ENCODE peak calls at places on chromosome 21, in seven cellular contexts. I, U, G, M, Y, E and C are unnamed samples.

GRCh38 chr21:26112979-26113378 is 57.6 kb downstream of the APP start:
- DNase-seq in I (no peak), U (no peak), G (no peak), M (no peak), Y (no peak), E (no peak), C (no peak)

GRCh38 chr21:40602105-40602504 is 244.9 kb downstream of the DSCAM start:
- DNase-seq in I (no peak), U (no peak), G (no peak), M (peak; percentile 14), Y (no peak), E (no peak), C (no peak)

GRCh38 chr21:29248124-29248523 is 50.6 kb upstream of the BACH1 start:
- DNase-seq in I (no peak), U (peak; percentile 35), G (no peak), M (no peak), Y (no peak), E (no peak), C (no peak)

GRCh38 chr21:41009398-41010177 is 158.4 kb upstream of the BACE2 start:
- DNase-seq in I (no peak), U (no peak), G (no peak), M (no peak), Y (no peak), E (no peak), C (no peak)

GRCh38 chr21:39924577-39925308 is 57.5 kb downstream of the PCP4 start:
- DNase-seq in I (no peak), U (no peak), G (peak; percentile 66), M (no peak), Y (no peak), E (no peak), C (peak; percentile 62)

GRCh38 chr21:17554619-17555472 is 42.0 kb downstream of the CXADR start:
- DNase-seq in I (no peak), U (peak; percentile 10), G (peak; percentile 74), M (peak; percentile 19), Y (no peak), E (peak; percentile 14), C (no peak)

GRCh38 chr21:35801388-35801787 is 258.9 kb downstream of the SETD4 start:
- DNase-seq in I (no peak), U (no peak), G (no peak), M (no peak), Y (no peak), E (no peak), C (no peak)

GRCh38 chr21:15014220-15014619 is 50.6 kb downstream of the NRIP1 start:
- DNase-seq in I (no peak), U (peak; percentile 41), G (no peak), M (no peak), Y (no peak), E (no peak), C (no peak)

GRCh38 chr21:30349572-30349971 is 1.2 kb upstream of the KRTAP23-1 start:
- DNase-seq in I (no peak), U (no peak), G (peak; percentile 21), M (no peak), Y (no peak), E (no peak), C (no peak)

GRCh38 chr21:29164330-29164942 is 34.0 kb downstream of the MAP3K7CL start:
- DNase-seq in I (peak; percentile 86), U (peak; percentile 91), G (peak; percentile 74), M (peak; percentile 82), Y (no peak), E (no peak), C (no peak)

GRCh38 chr21:41519806-41520559 is 12.0 kb upstream of the TMPRSS2 start:
- DNase-seq in I (no peak), U (no peak), G (no peak), M (no peak), Y (no peak), E (no peak), C (no peak)

GRCh38 chr21:9837946-9838801 is 683.2 kb upstream of the TPTE start:
- DNase-seq in I (no peak), U (no peak), G (no peak), M (no peak), Y (no peak), E (no peak), C (no peak)

GRCh38 chr21:22416555-22416954 is 1418.3 kb downstream of the NCAM2 start:
- DNase-seq in I (no peak), U (no peak), G (no peak), M (no peak), Y (no peak), E (no peak), C (no peak)

GRCh38 chr21:46605759-46606426 is 1.0 kb upstream of the S100B start:
- DNase-seq in I (no peak), U (no peak), G (no peak), M (no peak), Y (no peak), E (no peak), C (no peak)

DNA sequence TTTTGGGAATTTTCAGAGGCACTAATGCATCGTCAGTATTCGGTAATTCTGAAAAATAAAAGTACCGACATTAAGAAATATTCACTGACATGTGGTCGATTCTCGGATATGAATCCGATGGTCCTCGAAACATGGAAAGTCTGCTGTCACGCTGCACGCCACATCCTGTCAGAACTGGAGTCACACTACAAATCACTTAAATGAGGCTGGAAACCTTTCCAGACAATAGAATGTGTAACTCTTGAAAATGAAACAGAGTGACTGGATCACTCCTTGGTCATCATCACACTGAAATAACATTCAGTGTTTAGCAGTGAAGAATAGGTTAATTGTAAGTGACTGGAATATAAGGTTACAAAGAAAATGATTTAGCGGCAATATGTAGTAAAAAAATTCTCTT is 620.1 kb upstream of the ADAMTS5 start:
- DNase-seq in I (no peak), U (no peak), G (no peak), M (no peak), Y (no peak), E (no peak), C (no peak)
- H3K4me2 ChIP-seq in I (no peak overlapping the region), U (peak overlapping the region; percentile 59), G (no peak overlapping the region), M (no peak overlapping the region), Y (no peak overlapping the region), E (no peak overlapping the region), C (no peak overlapping the region)

GRCh38 chr21:37944492-37944891 is 28.2 kb upstream of the KCNJ6 start:
- DNase-seq in I (no peak), U (no peak), G (peak; percentile 9), M (no peak), Y (no peak), E (no peak), C (no peak)
- H3K23ac ChIP-seq in I (no peak overlapping the region), U (no peak overlapping the region), G (no peak overlapping the region), M (no peak overlapping the region), Y (no peak overlapping the region), E (no peak overlapping the region), C (no peak overlapping the region)

GRCh38 chr21:33024278-33025103 is 1.2 kb upstream of the OLIG2 start:
- DNase-seq in I (no peak), U (no peak), G (no peak), M (no peak), Y (no peak), E (no peak), C (peak; percentile 41)
- H2BK5ac ChIP-seq in I (no peak overlapping the region), U (no peak overlapping the region), G (no peak overlapping the region), M (no peak overlapping the region), Y (no peak overlapping the region), E (no peak overlapping the region), C (no peak overlapping the region)

GRCh38 chr21:45162115-45162514 is 87.7 kb downstream of the ADARB1 start:
- DNase-seq in I (no peak), U (no peak), G (no peak), M (no peak), Y (no peak), E (no peak), C (no peak)
- H3K4me2 ChIP-seq in I (no peak overlapping the region), U (no peak overlapping the region), G (no peak overlapping the region), M (no peak overlapping the region), Y (no peak overlapping the region), E (no peak overlapping the region), C (no peak overlapping the region)

DNA sequence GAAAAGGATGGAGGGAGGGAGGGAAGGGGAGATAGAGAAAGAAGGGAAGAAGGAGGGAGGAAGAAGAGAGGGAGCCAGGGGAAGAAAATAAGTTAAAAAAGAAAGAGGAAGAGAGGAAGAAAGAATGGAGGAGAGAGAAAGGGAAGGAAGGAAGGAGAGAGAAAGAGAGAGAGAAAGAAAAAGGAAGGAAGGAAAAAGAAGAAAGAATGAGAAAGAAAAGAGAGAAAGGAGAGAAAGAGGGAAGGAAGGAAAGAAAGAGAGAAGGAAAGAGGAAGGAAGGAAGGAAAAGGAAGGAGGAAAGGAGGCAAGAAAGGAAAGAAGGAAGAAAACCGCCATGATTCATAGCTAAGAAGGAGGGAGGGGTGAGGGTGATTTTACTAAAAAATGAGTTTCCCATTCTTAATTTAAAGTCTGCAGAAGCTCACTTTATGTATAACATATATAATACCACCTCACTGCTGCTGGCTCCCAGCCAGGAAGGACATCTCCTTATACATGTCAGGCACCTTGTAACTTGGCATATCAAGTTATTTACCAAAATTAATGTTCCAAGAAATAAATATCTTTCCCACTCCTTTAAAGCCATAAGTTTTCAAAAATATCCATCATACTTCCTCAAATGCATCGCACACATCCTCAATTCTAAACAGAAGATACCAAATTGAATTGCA is 46.0 kb upstream of the OLIG2 start:
- DNase-seq in I (no peak), U (no peak), G (no peak), M (no peak), Y (no peak), E (no peak), C (no peak)
- H3K23ac ChIP-seq in I (no peak overlapping the region), U (no peak overlapping the region), G (no peak overlapping the region), M (no peak overlapping the region), Y (no peak overlapping the region), E (no peak overlapping the region), C (no peak overlapping the region)

GRCh38 chr21:42547906-42548365 is 34.3 kb downstream of the SLC37A1 start:
- DNase-seq in I (no peak), U (no peak), G (no peak), M (no peak), Y (no peak), E (no peak), C (no peak)

GRCh38 chr21:42548687-42549406 is 35.2 kb downstream of the SLC37A1 start:
- DNase-seq in I (no peak), U (no peak), G (no peak), M (no peak), Y (no peak), E (no peak), C (no peak)

GRCh38 chr21:42545745-42546144 is 32.1 kb downstream of the SLC37A1 start:
- DNase-seq in I (no peak), U (no peak), G (no peak), M (no peak), Y (no peak), E (no peak), C (no peak)

GRCh38 chr21:42546433-42546832 is 32.8 kb downstream of the SLC37A1 start:
- DNase-seq in I (no peak), U (no peak), G (no peak), M (no peak), Y (no peak), E (no peak), C (no peak)

GRCh38 chr21:42547001-42547905 is 33.6 kb downstream of the SLC37A1 start:
- DNase-seq in I (no peak), U (no peak), G (no peak), M (no peak), Y (no peak), E (no peak), C (no peak)
- H2BK5ac ChIP-seq in I (no peak overlapping the region), U (no peak overlapping the region), G (no peak overlapping the region), M (no peak overlapping the region), Y (peak overlapping the region; percentile 52), E (peak overlapping the region; percentile 68), C (no peak overlapping the region)